ENCODE peak calls at places on chromosomes 7 and 10, in seven cellular contexts. Y, I, N, J, R, K and C are unnamed samples.
A peak's percentile ranks its signal among the peaks of the same experiment; 100 is the strongest.

GRCh38 chr7:107014381-107015023 is 30.0 kb upstream of the PRKAR2B start:
- DNase-seq in Y (no peak), I (no peak), N (no peak), J (no peak), R (no peak), K (no peak), C (no peak)

GRCh38 chr7:40315277-40315676 is 180.5 kb downstream of the SUGCT start:
- DNase-seq in Y (no peak), I (no peak), N (no peak), J (no peak), R (no peak), K (no peak), C (no peak)

GRCh38 chr10:76033457-76034196 is 602.2 kb downstream of the LRMDA start:
- DNase-seq in Y (no peak), I (peak; percentile 34), N (no peak), J (no peak), R (peak; percentile 84), K (no peak), C (no peak)

GRCh38 chr7:157493017-157493416 is 156.2 kb downstream of the DNAJB6 start:
- DNase-seq in Y (no peak), I (no peak), N (no peak), J (no peak), R (no peak), K (no peak), C (no peak)

GRCh38 chr10:14153570-14154055 is 177.1 kb downstream of the FRMD4A start:
- DNase-seq in Y (no peak), I (no peak), N (no peak), J (no peak), R (no peak), K (no peak), C (no peak)

GRCh38 chr10:83539528-83540308 is 599.6 kb upstream of the GHITM start:
- DNase-seq in Y (peak; percentile 65), I (no peak), N (peak; percentile 65), J (no peak), R (no peak), K (no peak), C (peak; percentile 78)

GRCh38 chr10:21757601-21757901 is 223.5 kb downstream of the MLLT10 start:
- DNase-seq in Y (no peak), I (no peak), N (no peak), J (no peak), R (no peak), K (no peak), C (no peak)

GRCh38 chr7:137801003-137801402 is 45.8 kb downstream of the DGKI start:
- DNase-seq in Y (no peak), I (no peak), N (no peak), J (no peak), R (no peak), K (no peak), C (no peak)

GRCh38 chr7:151867912-151868804 is 8.8 kb downstream of the PRKAG2 start:
- DNase-seq in Y (no peak), I (no peak), N (peak; percentile 47), J (no peak), R (no peak), K (no peak), C (no peak)

GRCh38 chr10:20276127-20276979 is 460.1 kb downstream of the PLXDC2 start:
- DNase-seq in Y (no peak), I (no peak), N (no peak), J (no peak), R (no peak), K (peak; percentile 71), C (no peak)

GRCh38 chr7:127383123-127383835 is 9.2 kb downstream of the ZNF800 start:
- DNase-seq in Y (no peak), I (no peak), N (no peak), J (no peak), R (no peak), K (no peak), C (no peak)

GRCh38 chr10:32377458-32378370 is 30.8 kb upstream of the EPC1 start:
- DNase-seq in Y (no peak), I (no peak), N (peak; percentile 56), J (peak; percentile 68), R (no peak), K (peak; percentile 8), C (no peak)

GRCh38 chr7:128148676-128149075 is 92.4 kb upstream of the LEP start:
- DNase-seq in Y (no peak), I (peak; percentile 76), N (no peak), J (no peak), R (no peak), K (no peak), C (peak; percentile 59)

GRCh38 chr10:132419631-132420468 is 22.9 kb downstream of the PWWP2B start:
- DNase-seq in Y (no peak), I (no peak), N (no peak), J (no peak), R (no peak), K (no peak), C (no peak)

GRCh38 chr7:131747625-131748024 is 191.2 kb upstream of the PODXL start:
- DNase-seq in Y (no peak), I (no peak), N (no peak), J (no peak), R (no peak), K (no peak), C (no peak)

GRCh38 chr7:2209146-2209960 is 23.4 kb downstream of the MAD1L1 start:
- DNase-seq in Y (peak; percentile 75), I (peak; percentile 61), N (peak; percentile 79), J (peak; percentile 29), R (peak; percentile 70), K (peak; percentile 58), C (no peak)

GRCh38 chr7:144827581-144828139 is 8.2 kb downstream of the TPK1 start:
- DNase-seq in Y (no peak), I (no peak), N (no peak), J (peak; percentile 11), R (no peak), K (no peak), C (no peak)

GRCh38 chr10:6706725-6707124 is 126.6 kb upstream of the PRKCQ start:
- DNase-seq in Y (no peak), I (no peak), N (no peak), J (no peak), R (no peak), K (no peak), C (no peak)

GRCh38 chr10:6707329-6707728 is 127.3 kb upstream of the PRKCQ start:
- DNase-seq in Y (no peak), I (no peak), N (no peak), J (no peak), R (no peak), K (no peak), C (no peak)

GRCh38 chr10:6702030-6702429 is 122.0 kb upstream of the PRKCQ start:
- DNase-seq in Y (no peak), I (no peak), N (no peak), J (no peak), R (no peak), K (no peak), C (no peak)

GRCh38 chr10:6701289-6701688 is 121.2 kb upstream of the PRKCQ start:
- DNase-seq in Y (no peak), I (no peak), N (no peak), J (no peak), R (no peak), K (no peak), C (no peak)

GRCh38 chr10:6704891-6705290 is 124.8 kb upstream of the PRKCQ start:
- DNase-seq in Y (no peak), I (no peak), N (no peak), J (no peak), R (no peak), K (no peak), C (no peak)
- H3K4me3 ChIP-seq in Y (no peak overlapping the region), I (no peak overlapping the region), N (no peak overlapping the region), J (no peak overlapping the region), R (no peak overlapping the region), K (no peak overlapping the region), C (no peak overlapping the region)

DNA sequence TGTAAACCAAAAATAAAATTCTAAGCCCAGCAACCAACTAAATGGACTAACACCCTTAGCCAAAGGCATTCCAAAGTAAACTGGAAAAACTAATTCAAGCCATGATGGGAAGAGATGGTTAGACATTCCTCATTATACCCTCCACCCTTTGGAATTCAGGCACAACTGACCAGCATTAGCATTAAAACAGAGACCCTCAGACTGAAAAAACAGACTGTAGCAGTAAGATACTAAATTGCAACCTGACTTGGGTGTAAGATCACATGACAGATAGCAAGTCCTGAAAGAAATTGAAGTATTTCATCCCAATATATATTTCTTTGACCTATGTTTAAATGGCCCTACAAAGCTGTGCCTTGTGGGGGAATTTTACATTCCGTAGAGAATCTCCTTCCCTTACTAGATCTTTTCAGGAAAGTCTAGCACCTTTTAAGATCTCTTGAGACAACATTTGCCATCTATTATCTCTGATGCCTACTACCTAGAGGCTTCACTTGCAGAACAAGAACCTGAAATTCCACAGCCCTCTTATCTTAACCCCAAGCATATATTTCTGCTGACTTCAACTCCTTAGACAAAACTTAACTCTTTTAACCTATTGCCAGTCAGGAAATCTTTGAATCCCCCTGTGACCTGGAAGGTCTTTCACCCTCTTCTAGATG is 750.2 kb upstream of the IGFBP3 start:
- DNase-seq in Y (no peak), I (no peak), N (no peak), J (no peak), R (no peak), K (no peak), C (no peak)
- H3K27ac ChIP-seq in Y (no peak overlapping the region), I (no peak overlapping the region), N (no peak overlapping the region), J (no peak overlapping the region), R (no peak overlapping the region), K (no peak overlapping the region), C (no peak overlapping the region)

GRCh38 chr7:30286749-30287148 is 2.4 kb downstream of the ZNRF2 start:
- DNase-seq in Y (no peak), I (no peak), N (no peak), J (no peak), R (no peak), K (no peak), C (no peak)
- H3K4me3 ChIP-seq in Y (peak overlapping the region; percentile 72), I (no peak overlapping the region), N (no peak overlapping the region), J (peak overlapping the region; percentile 86), R (peak overlapping the region; percentile 92), K (peak overlapping the region; percentile 62), C (peak overlapping the region; percentile 92)

DNA sequence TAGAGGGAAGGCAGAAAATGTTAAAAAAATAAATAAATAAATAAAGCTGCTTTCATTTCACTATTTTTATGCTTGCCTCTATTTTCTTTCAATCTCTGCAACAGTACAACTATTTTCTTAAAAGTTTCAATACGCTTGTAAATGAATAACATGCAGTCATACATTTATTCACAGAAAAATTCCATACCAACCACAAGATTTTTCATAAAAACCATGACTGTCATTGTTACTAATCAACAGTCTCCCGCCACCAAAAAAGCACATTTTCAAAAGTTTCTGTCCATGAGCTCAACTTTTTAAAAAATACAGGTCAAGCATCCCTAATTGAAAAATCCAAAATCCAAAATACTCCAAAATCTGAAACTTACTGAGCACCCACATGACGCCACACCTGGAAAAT is 5.3 kb downstream of the PARD3 start:
- DNase-seq in Y (no peak), I (no peak), N (no peak), J (no peak), R (no peak), K (no peak), C (no peak)
- H3K27ac ChIP-seq in Y (no peak overlapping the region), I (no peak overlapping the region), N (no peak overlapping the region), J (no peak overlapping the region), R (no peak overlapping the region), K (no peak overlapping the region), C (no peak overlapping the region)

GRCh38 chr7:116512524-116513188 is 12.2 kb upstream of the CAV1 start:
- DNase-seq in Y (no peak), I (no peak), N (no peak), J (no peak), R (no peak), K (no peak), C (no peak)
- H3K4me3 ChIP-seq in Y (peak overlapping the region; percentile 60), I (no peak overlapping the region), N (no peak overlapping the region), J (peak overlapping the region; percentile 40), R (peak overlapping the region; percentile 39), K (no peak overlapping the region), C (peak overlapping the region; percentile 66)